ENCODE peak calls at places on chromosomes 4 and X, in ten cellular contexts. H is lower lobe of right lung; A is CD8-positive, alpha-beta T cell; F is neural progenitor cell; C is AG04450; I is heart right ventricle; S is ascending aorta; J is astrocyte of the cerebellum; W is fibroblast of pulmonary artery; R is astrocyte of the spinal cord. D is an unnamed sample.

GRCh38 chrX:7088968-7089615 is 58.4 kb upstream of the STS start:
- DNase-seq in H (no peak), A (peak), F (peak), C (no peak), I (no peak), S (no peak), J (no peak), W (no peak), R (no peak), D (no peak)

GRCh38 chr4:3706565-3707422 is 59.4 kb upstream of the ADRA2C start:
- DNase-seq in H (peak), A (no peak), F (no peak), C (no peak), I (no peak), S (no peak), J (no peak), W (no peak), R (no peak), D (no peak)

GRCh38 chrX:9662148-9662547 is 103.5 kb downstream of the GPR143 start:
- DNase-seq in H (no peak), A (no peak), F (no peak), C (no peak), I (no peak), S (no peak), J (no peak), W (peak), R (peak), D (peak)

GRCh38 chrX:68685722-68686683 is 38.5 kb downstream of the STARD8 start:
- DNase-seq in H (peak), A (no peak), F (peak), C (peak), I (peak), S (no peak), J (no peak), W (peak), R (peak), D (no peak)

GRCh38 chrX:5681159-5681558 is 547.5 kb downstream of the NLGN4X start:
- DNase-seq in H (no peak), A (no peak), F (peak), C (no peak), I (no peak), S (no peak), J (peak), W (no peak), R (peak), D (no peak)

GRCh38 chr4:153143527-153144348 is 60.5 kb upstream of the TRIM2 start:
- DNase-seq in H (no peak), A (no peak), F (no peak), C (no peak), I (no peak), S (no peak), J (peak), W (no peak), R (peak), D (peak)

GRCh38 chrX:40845331-40845911 is 110.1 kb upstream of the MED14 start:
- DNase-seq in H (no peak), A (no peak), F (peak), C (peak), I (peak), S (no peak), J (peak), W (peak), R (peak), D (peak)

GRCh38 chr4:38275331-38275821 is 315.2 kb downstream of the PTTG2 start:
- DNase-seq in H (peak), A (no peak), F (no peak), C (no peak), I (no peak), S (no peak), J (no peak), W (no peak), R (no peak), D (no peak)

GRCh38 chr4:148893095-148893494 is 450.9 kb upstream of the NR3C2 start:
- DNase-seq in H (no peak), A (no peak), F (no peak), C (no peak), I (no peak), S (no peak), J (no peak), W (no peak), R (no peak), D (no peak)

GRCh38 chr4:48960988-48961635 is 25.0 kb upstream of the CWH43 start:
- DNase-seq in H (no peak), A (no peak), F (no peak), C (no peak), I (no peak), S (no peak), J (no peak), W (no peak), R (no peak), D (no peak)

GRCh38 chrX:153719701-153720100 is 4.5 kb downstream of the BCAP31 start:
- DNase-seq in H (no peak), A (no peak), F (no peak), C (no peak), I (no peak), S (no peak), J (no peak), W (no peak), R (no peak), D (no peak)

GRCh38 chrX:15301924-15302323 is 13.5 kb downstream of the ASB11 start:
- DNase-seq in H (peak), A (no peak), F (no peak), C (no peak), I (peak), S (peak), J (no peak), W (peak), R (no peak), D (no peak)

GRCh38 chr4:129926936-129927335 is 831.0 kb downstream of the C4orf33 start:
- DNase-seq in H (no peak), A (no peak), F (no peak), C (no peak), I (no peak), S (no peak), J (no peak), W (peak), R (no peak), D (no peak)

GRCh38 chr4:25654031-25654970 is 1.4 kb upstream of the SLC34A2 start:
- DNase-seq in H (peak), A (no peak), F (peak), C (no peak), I (no peak), S (no peak), J (peak), W (peak), R (no peak), D (no peak)

GRCh38 chrX:19789376-19789775 is 98.0 kb downstream of the SH3KBP1 start:
- DNase-seq in H (no peak), A (no peak), F (no peak), C (no peak), I (no peak), S (no peak), J (no peak), W (no peak), R (no peak), D (no peak)

GRCh38 chr4:25358515-25359275 is 18.4 kb upstream of the ANAPC4 start:
- DNase-seq in H (peak), A (no peak), F (no peak), C (no peak), I (no peak), S (no peak), J (no peak), W (no peak), R (no peak), D (no peak)

GRCh38 chr4:147078875-147079658 is 133.4 kb upstream of the TTC29 start:
- DNase-seq in H (no peak), A (no peak), F (no peak), C (no peak), I (peak), S (no peak), J (no peak), W (peak), R (no peak), D (no peak)

GRCh38 chr4:22607382-22607781 is 85.4 kb upstream of the GBA3 start:
- DNase-seq in H (no peak), A (peak), F (peak), C (peak), I (no peak), S (no peak), J (no peak), W (peak), R (peak), D (peak)

GRCh38 chr4:151031831-151032605 is 16.9 kb upstream of the LRBA start:
- DNase-seq in H (no peak), A (no peak), F (no peak), C (no peak), I (no peak), S (no peak), J (no peak), W (peak), R (peak), D (no peak)

GRCh38 chr4:148542922-148543623 is 100.9 kb upstream of the NR3C2 start:
- DNase-seq in H (no peak), A (no peak), F (no peak), C (no peak), I (no peak), S (no peak), J (no peak), W (no peak), R (no peak), D (no peak)

GRCh38 chr4:100880012-100880411 is 362.2 kb upstream of the EMCN start:
- DNase-seq in H (no peak), A (no peak), F (peak), C (no peak), I (no peak), S (no peak), J (no peak), W (no peak), R (no peak), D (no peak)

GRCh38 chr4:173074501-173074946 is 94.1 kb upstream of the GALNT7 start:
- DNase-seq in H (no peak), A (no peak), F (peak), C (peak), I (no peak), S (no peak), J (peak), W (peak), R (peak), D (peak)

GRCh38 chr4:137299281-137299680 is 233.0 kb downstream of the PCDH18 start:
- DNase-seq in H (no peak), A (no peak), F (peak), C (no peak), I (no peak), S (no peak), J (no peak), W (no peak), R (no peak), D (no peak)

GRCh38 chrX:53330331-53330730 is 48.9 kb upstream of the IQSEC2 start:
- DNase-seq in H (no peak), A (no peak), F (no peak), C (no peak), I (no peak), S (no peak), J (no peak), W (no peak), R (no peak), D (no peak)

GRCh38 chr4:173420324-173420752 is 21.4 kb upstream of the SCRG1 start:
- DNase-seq in H (no peak), A (no peak), F (no peak), C (no peak), I (no peak), S (no peak), J (no peak), W (peak), R (peak), D (no peak)

GRCh38 chr4:3791910-3792542 is 25.8 kb downstream of the ADRA2C start:
- DNase-seq in H (peak), A (no peak), F (peak), C (no peak), I (peak), S (no peak), J (no peak), W (peak), R (no peak), D (no peak)

GRCh38 chr4:33577798-33578197 is 2666.5 kb downstream of the ARAP2 start:
- DNase-seq in H (no peak), A (no peak), F (no peak), C (no peak), I (no peak), S (no peak), J (no peak), W (no peak), R (no peak), D (no peak)

GRCh38 chr4:40193018-40193571 is 3.7 kb upstream of the RHOH start:
- DNase-seq in H (no peak), A (no peak), F (no peak), C (no peak), I (no peak), S (no peak), J (no peak), W (no peak), R (no peak), D (no peak)
- TF ChIP-seq CTCF in H (no peak), A (no peak), F (no peak), C (no peak), I (no peak), S (no peak), J (no peak), W (no peak), R (no peak), D (no peak)

GRCh38 chr4:116546759-116547158 is 538.6 kb downstream of the TRAM1L1 start:
- DNase-seq in H (no peak), A (no peak), F (no peak), C (no peak), I (no peak), S (no peak), J (no peak), W (no peak), R (no peak), D (no peak)
- H3K4me3 ChIP-seq in H (no peak), A (no peak), F (no peak), C (no peak), I (no peak), S (no peak), J (no peak), W (no peak), R (no peak), D (no peak)

GRCh38 chr4:1856920-1857699 is 1.2 kb upstream of the LETM1 start:
- DNase-seq in H (no peak), A (no peak), F (peak), C (no peak), I (no peak), S (no peak), J (no peak), W (no peak), R (no peak), D (no peak)

GRCh38 chr4:1855334-1856070 is 454 bp downstream of the LETM1 start:
- DNase-seq in H (peak), A (no peak), F (peak), C (no peak), I (no peak), S (no peak), J (no peak), W (no peak), R (no peak), D (no peak)

GRCh38 chr4:1857931-1858330 is 2.0 kb upstream of the LETM1 start:
- DNase-seq in H (no peak), A (no peak), F (no peak), C (no peak), I (no peak), S (no peak), J (no peak), W (no peak), R (no peak), D (no peak)

GRCh38 chr4:1854752-1855151 is 1.2 kb downstream of the LETM1 start:
- DNase-seq in H (no peak), A (no peak), F (no peak), C (no peak), I (no peak), S (no peak), J (no peak), W (no peak), R (no peak), D (no peak)

DNA sequence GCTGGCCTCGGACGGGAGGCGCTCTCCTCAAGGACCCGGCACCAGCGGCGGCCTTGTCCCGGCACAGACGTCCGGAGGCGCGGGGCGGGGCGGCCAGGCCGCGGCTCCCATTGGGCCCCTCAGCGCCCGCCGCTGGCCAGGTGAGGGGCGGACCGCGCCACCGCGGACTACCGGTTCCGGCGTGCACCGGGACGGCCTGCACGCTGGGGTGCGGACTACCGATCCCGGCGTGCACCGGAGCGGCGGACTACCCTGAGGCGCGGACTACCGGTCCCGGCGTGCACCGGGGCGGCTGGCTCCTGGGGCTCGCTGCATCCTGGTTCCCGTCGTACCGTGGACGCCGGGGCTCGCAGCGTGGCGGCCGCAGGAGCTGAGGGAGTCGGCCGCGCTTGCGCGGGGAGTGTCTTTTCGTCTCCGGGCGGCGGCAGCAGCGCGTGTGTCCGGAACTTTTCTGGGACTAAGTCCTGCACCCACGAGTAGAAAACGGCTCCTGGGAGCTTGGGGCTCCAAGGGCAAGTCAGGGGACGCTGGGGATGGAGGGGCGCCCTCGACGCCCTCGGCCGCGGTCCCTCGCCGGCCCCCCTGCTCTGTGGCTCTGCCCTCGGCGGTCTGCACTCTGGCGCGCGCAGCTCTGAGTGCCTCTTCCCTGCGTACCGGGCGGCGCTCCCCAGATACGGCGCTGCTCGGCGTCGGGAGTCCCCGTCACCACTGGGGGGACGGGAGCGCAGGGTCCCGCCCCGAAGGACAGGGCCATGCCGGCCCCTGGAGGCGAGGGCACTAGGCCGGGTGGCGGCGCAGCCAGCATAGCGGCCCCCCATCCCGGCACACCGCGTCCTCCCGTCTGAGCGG is at the start of gene LETM1:
- DNase-seq in H (peak), A (peak), F (peak), C (peak), I (peak), S (peak), J (peak), W (peak), R (peak), D (peak)
- TF ChIP-seq CTCF in H (peak), A (no peak), F (peak), C (no peak), I (no peak), S (peak), J (no peak), W (no peak), R (peak), D (no peak)

GRCh38 chr4:154626793-154627484 is 14.5 kb upstream of the FGG start:
- DNase-seq in H (peak), A (peak), F (peak), C (no peak), I (no peak), S (no peak), J (no peak), W (peak), R (peak), D (no peak)
- H3K4me3 ChIP-seq in H (peak), A (peak), F (peak), C (no peak), I (peak), S (peak), J (peak), W (peak), R (peak), D (no peak)

GRCh38 chrX:100611951-100612350 is 24.7 kb downstream of the TSPAN6 start:
- DNase-seq in H (no peak), A (no peak), F (no peak), C (no peak), I (no peak), S (no peak), J (no peak), W (no peak), R (no peak), D (no peak)
- TF ChIP-seq CTCF in H (no peak), A (no peak), F (no peak), C (no peak), I (no peak), S (no peak), J (no peak), W (no peak), R (no peak), D (no peak)

GRCh38 chr4:158444621-158445020 is 77.1 kb upstream of the RXFP1 start:
- DNase-seq in H (no peak), A (no peak), F (no peak), C (no peak), I (no peak), S (no peak), J (no peak), W (no peak), R (no peak), D (no peak)
- H3K4me3 ChIP-seq in H (no peak), A (no peak), F (no peak), C (no peak), I (no peak), S (no peak), J (no peak), W (no peak), R (no peak), D (no peak)